ENCODE peak calls at places on chromosomes 7 and 10, in seven cellular contexts. G is amygdala, R is NCI-H1092, L is Peyer's patch, V is heart right ventricle, Q is NCI-H1417, N is NCI-H510A treated with DMSO at 0.1 percent for 48 hours. M is an unnamed sample.

GRCh38 chr7:158734861-158735260 is 30.3 kb upstream of the NCAPG2 start:
- DNase-seq in G (no peak), R (no peak), L (no peak), V (no peak), Q (no peak), N (no peak), M (no peak)

GRCh38 chr10:47362199-47362598 is 14.0 kb downstream of the RBP3 start:
- DNase-seq in G (no peak), R (no peak), L (no peak), V (no peak), Q (no peak), N (no peak), M (no peak)

GRCh38 chr7:158609313-158609974 is 21.8 kb upstream of the PTPRN2 start:
- DNase-seq in G (no peak), R (no peak), L (no peak), V (no peak), Q (no peak), N (no peak), M (no peak)

GRCh38 chr10:121556918-121557573 is 41.2 kb downstream of the FGFR2 start:
- DNase-seq in G (no peak), R (no peak), L (no peak), V (no peak), Q (no peak), N (no peak), M (no peak)

GRCh38 chr10:70191906-70192305 is 21.6 kb upstream of the SAR1A start:
- DNase-seq in G (no peak), R (no peak), L (no peak), V (no peak), Q (no peak), N (no peak), M (no peak)

GRCh38 chr7:109092268-109092667 is 522.6 kb downstream of the DNAJB9 start:
- DNase-seq in G (no peak), R (no peak), L (no peak), V (no peak), Q (no peak), N (no peak), M (no peak)

GRCh38 chr7:98797150-98797549 is 72.7 kb downstream of the TMEM130 start:
- DNase-seq in G (no peak), R (no peak), L (no peak), V (no peak), Q (peak), N (no peak), M (no peak)

GRCh38 chr10:60948871-60949270 is 4.9 kb upstream of the RHOBTB1 start:
- DNase-seq in G (no peak), R (no peak), L (no peak), V (no peak), Q (no peak), N (no peak), M (no peak)

GRCh38 chr7:124276005-124276606 is 243.2 kb upstream of the TMEM229A start:
- DNase-seq in G (no peak), R (no peak), L (no peak), V (no peak), Q (peak), N (no peak), M (no peak)

GRCh38 chr7:152894295-152895170 is 135.0 kb downstream of the ACTR3B start:
- DNase-seq in G (peak), R (peak), L (no peak), V (no peak), Q (peak), N (no peak), M (no peak)

M was measured in NCI-H1105.